ENCODE peak calls at places on chromosome 5, in seven cellular contexts. R is M059J; X is epithelial cell of proximal tubule; H is iris pigment epithelial cell; A is LNCaP clone FGC; B is activated CD4-positive, alpha-beta T cell treated with anti-CD3 and anti-CD28 coated beads, Interleukin-2, amount 50 U/mL, for 1 hour; F is activated naive CD8-positive, alpha-beta T cell treated with anti-CD3 and anti-CD28 coated beads for 36 hours. E is an unnamed sample.

GRCh38 chr5:161863259-161863658 is 15.3 kb downstream of the GABRA1 start:
- DNase-seq in F (no peak), A (no peak), X (no peak), B (no peak), H (no peak), R (no peak), E (no peak)

GRCh38 chr5:130975847-130976246 is 189.2 kb downstream of the HINT1 start:
- DNase-seq in B (no peak), A (no peak), F (no peak), X (no peak), H (no peak), R (no peak), E (no peak)

GRCh38 chr5:125408582-125409069 is 662.2 kb upstream of the ZNF608 start:
- DNase-seq in B (no peak), H (peak), R (peak), X (peak), A (no peak), F (peak), E (no peak)

GRCh38 chr5:115028557-115028956 is 141.2 kb downstream of the TRIM36 start:
- DNase-seq in H (no peak), B (no peak), X (no peak), R (no peak), A (no peak), F (no peak), E (no peak)

GRCh38 chr5:96537386-96537785 is 104.3 kb upstream of the PCSK1 start:
- DNase-seq in A (no peak), R (peak), H (peak), X (no peak), B (no peak), F (peak), E (no peak)

GRCh38 chr5:27472875-27473274 is 434.5 kb upstream of the CDH9 start:
- DNase-seq in B (no peak), R (peak), F (no peak), X (no peak), A (no peak), H (no peak), E (no peak)

GRCh38 chr5:33711094-33711670 is 180.6 kb downstream of the ADAMTS12 start:
- DNase-seq in X (no peak), H (no peak), F (no peak), R (no peak), A (no peak), B (no peak), E (peak)

GRCh38 chr5:137935190-137935589 is 45.9 kb downstream of the PKD2L2 start:
- DNase-seq in A (no peak), R (no peak), H (no peak), B (no peak), F (no peak), X (no peak), E (no peak)

GRCh38 chr5:11010811-11011210 is 249.8 kb upstream of the DAP start:
- DNase-seq in H (no peak), X (no peak), R (no peak), A (no peak), B (no peak), F (no peak), E (no peak)

GRCh38 chr5:144352318-144352717 is 181.6 kb downstream of the KCTD16 start:
- DNase-seq in F (no peak), A (no peak), H (no peak), B (no peak), X (no peak), R (no peak), E (no peak)

GRCh38 chr5:178364326-178364675 is 131.7 kb upstream of the PHYKPL start:
- DNase-seq in A (no peak), H (no peak), F (no peak), R (no peak), X (no peak), B (no peak), E (no peak)

GRCh38 chr5:83559141-83559785 is 87.7 kb downstream of the VCAN start:
- DNase-seq in R (no peak), H (peak), B (no peak), A (no peak), X (peak), F (no peak), E (no peak)

GRCh38 chr5:33371660-33372059 is 69.1 kb upstream of the TARS1 start:
- DNase-seq in X (no peak), B (no peak), A (no peak), R (no peak), H (peak), F (no peak), E (no peak)